ENCODE peak calls at places on chromosomes 6 and 20, in eight cellular contexts. N, A, X, Z, E, S, D and I are unnamed samples. For H3K27me3, the result is how much of the 10 kb centered on the place peaks cover.

GRCh38 chr6:28867078-28867414 is 56.7 kb downstream of the TRIM27 start:
- DNase-seq in N (no peak), A (no peak), X (no peak), Z (no peak), E (no peak), S (no peak), D (no peak), I (no peak)

GRCh38 chr6:63661769-63662168 is 26.2 kb downstream of the PHF3 start:
- DNase-seq in N (no peak), A (no peak), X (no peak), Z (no peak), E (no peak), S (no peak), D (no peak), I (peak)

GRCh38 chr6:74408844-74409243 is 712.8 kb downstream of the CD109 start:
- DNase-seq in N (no peak), A (no peak), X (no peak), Z (no peak), E (no peak), S (no peak), D (no peak), I (no peak)

GRCh38 chr20:24872291-24873014 is 76.6 kb upstream of the CST7 start:
- DNase-seq in N (no peak), A (no peak), X (no peak), Z (no peak), E (no peak), S (no peak), D (no peak), I (no peak)

GRCh38 chr20:64022671-64023070 is 13.3 kb upstream of the C20orf204 start:
- DNase-seq in N (no peak), A (no peak), X (no peak), Z (no peak), E (no peak), S (no peak), D (no peak), I (no peak)

GRCh38 chr6:111992851-111993250 is 61.1 kb upstream of the CCN6 start:
- DNase-seq in N (no peak), A (no peak), X (no peak), Z (peak), E (no peak), S (no peak), D (no peak), I (no peak)

GRCh38 chr20:57428611-57429496 is 37.7 kb downstream of the RBM38 start:
- DNase-seq in N (peak), A (peak), X (no peak), Z (no peak), E (no peak), S (no peak), D (peak), I (peak)

GRCh38 chr6:127051571-127052260 is 66.8 kb upstream of the RSPO3 start:
- DNase-seq in N (no peak), A (no peak), X (no peak), Z (no peak), E (no peak), S (no peak), D (no peak), I (no peak)

GRCh38 chr6:21157186-21157929 is 436.2 kb upstream of the SOX4 start:
- DNase-seq in N (no peak), A (no peak), X (no peak), Z (no peak), E (no peak), S (no peak), D (no peak), I (no peak)

GRCh38 chr6:79421707-79422484 is 115.3 kb downstream of the LCA5 start:
- DNase-seq in N (no peak), A (peak), X (no peak), Z (peak), E (no peak), S (no peak), D (no peak), I (no peak)

GRCh38 chr20:41618807-41619294 is 674 bp upstream of the CHD6 start:
- DNase-seq in N (peak), A (no peak), X (no peak), Z (peak), E (no peak), S (peak), D (peak), I (no peak)

GRCh38 chr20:58112017-58112781 is 116.3 kb downstream of the ANKRD60 start:
- DNase-seq in N (no peak), A (no peak), X (no peak), Z (no peak), E (no peak), S (no peak), D (peak), I (no peak)

GRCh38 chr20:63172726-63173125 is 43.2 kb downstream of the YTHDF1 start:
- DNase-seq in N (no peak), A (no peak), X (no peak), Z (no peak), E (no peak), S (no peak), D (no peak), I (no peak)

GRCh38 chr20:2558581-2559301 is 22.4 kb downstream of the TMC2 start:
- DNase-seq in N (no peak), A (no peak), X (no peak), Z (no peak), E (no peak), S (no peak), D (no peak), I (no peak)

GRCh38 chr20:62065669-62066338 is at the start of gene TAF4:
- DNase-seq in N (peak), A (peak), X (peak), Z (peak), E (peak), S (peak), D (peak), I (peak)
- H3K27ac ChIP-seq in N (peak), A (peak), X (peak), Z (peak), E (peak), S (peak), D (peak), I (peak)

GRCh38 chr6:11748591-11748990 is 30.0 kb downstream of the ADTRP start:
- DNase-seq in N (no peak), A (no peak), X (no peak), Z (no peak), E (no peak), S (no peak), D (no peak), I (no peak)
- H3K27me3 ChIP-seq in N (under half), A (under half), X (under half), Z (under half), E (under half), S (under half), D (under half), I (under half)

GRCh38 chr6:144585217-144585814 is 300.2 kb downstream of the UTRN start:
- DNase-seq in N (no peak), A (no peak), X (no peak), Z (peak), E (no peak), S (no peak), D (no peak), I (no peak)
- TF ChIP-seq POLR2A in N (no peak), A (no peak), X (no peak), Z (no peak), E (no peak), S (no peak), D (no peak), I (no peak)

GRCh38 chr6:113050010-113050893 is 703.1 kb downstream of the RFPL4B start:
- DNase-seq in N (no peak), A (no peak), X (no peak), Z (peak), E (no peak), S (no peak), D (no peak), I (no peak)
- H3K27ac ChIP-seq in N (no peak), A (no peak), X (no peak), Z (peak), E (no peak), S (no peak), D (no peak), I (no peak)

GRCh38 chr20:43170771-43171170 is 18.9 kb downstream of the PTPRT start:
- DNase-seq in N (no peak), A (no peak), X (no peak), Z (no peak), E (no peak), S (no peak), D (no peak), I (no peak)
- H3K27me3 ChIP-seq in N (under half), A (under half), X (under half), Z (under half), E (under half), S (under half), D (under half), I (under half)

GRCh38 chr6:35496036-35496850 is 636 bp downstream of the TEAD3 start:
- DNase-seq in N (peak), A (peak), X (no peak), Z (no peak), E (no peak), S (no peak), D (no peak), I (no peak)
- TF ChIP-seq POLR2A in N (no peak), A (peak), X (no peak), Z (no peak), E (no peak), S (peak), D (peak), I (no peak)